ENCODE peak calls at places on chromosome 6, in four cellular contexts. K is activated CD4-positive, alpha-beta T cell treated with anti-CD3 and anti-CD28 coated beads for 1 hour; N is caudate nucleus; H is A549. G is an unnamed sample.

GRCh38 chr6:67496191-67496590 is 1138.9 kb upstream of the ADGRB3 start:
- DNase-seq in K (no peak), N (no peak), H (no peak), G (no peak)

GRCh38 chr6:166489301-166490155 is 97.0 kb downstream of the RAMACL start:
- DNase-seq in K (no peak), N (no peak), H (no peak), G (no peak)

GRCh38 chr6:165231581-165232276 is 77.7 kb downstream of the C6orf118 start:
- DNase-seq in K (no peak), N (peak; percentile 46), H (peak; percentile 39), G (no peak)

GRCh38 chr6:5996701-5997419 is 9.9 kb downstream of the NRN1 start:
- DNase-seq in K (no peak), N (no peak), H (no peak), G (no peak)

GRCh38 chr6:65937982-65938381 is 231.0 kb upstream of the EYS start:
- DNase-seq in K (no peak), N (no peak), H (peak; percentile 27), G (no peak)

GRCh38 chr6:69294862-69295261 is 501.9 kb downstream of the LMBRD1 start:
- DNase-seq in K (no peak), N (no peak), H (no peak), G (no peak)

GRCh38 chr6:156955494-156956183 is 178.5 kb downstream of the ARID1B start:
- DNase-seq in K (no peak), N (no peak), H (no peak), G (no peak)

GRCh38 chr6:42269553-42269952 is 51.9 kb upstream of the MRPS10 start:
- DNase-seq in K (no peak), N (no peak), H (no peak), G (no peak)

GRCh38 chr6:43856005-43856765 is 86.2 kb downstream of the VEGFA start:
- DNase-seq in K (no peak), N (no peak), H (peak; percentile 50), G (no peak)

GRCh38 chr6:84348801-84349200 is 121.4 kb upstream of the CEP162 start:
- DNase-seq in K (no peak), N (no peak), H (no peak), G (no peak)

G was measured in activated B cell treated with CpG ODN at 0.5 μM for 24 hours.